ENCODE peak calls at places on chromosome X, in ten cellular contexts. Z is CD4-positive, alpha-beta T cell; E is SJSA1; X is transverse colon; T is GM20000; C is heart right ventricle; N is GM04503; H is NCI-H2171 treated with DMSO at 0.1 percent for 48 hours; J is body of pancreas; I is stimulated activated CD4-positive, alpha-beta T cell treated with anti-CD3 and anti-CD28 coated beads, Interleukin-1b, Interleukin-23, amount 100 ng/mL, for 24 hours. B is an unnamed sample.

GRCh38 chrX:53211391-53211978 is 13.5 kb downstream of the KDM5C start:
- DNase-seq in I (no peak), H (no peak), X (no peak), C (no peak), T (no peak), N (no peak), J (no peak), E (no peak), Z (no peak), B (no peak)

GRCh38 chrX:13066391-13066790 is 22.0 kb upstream of the FAM9C start:
- DNase-seq in E (no peak), H (no peak), X (no peak), I (no peak), J (no peak), N (no peak), Z (no peak), C (no peak), T (no peak), B (no peak)

GRCh38 chrX:153827903-153828302 is 2.4 kb downstream of the PDZD4 start:
- DNase-seq in H (no peak), Z (no peak), N (no peak), X (no peak), T (no peak), C (no peak), J (no peak), E (no peak), I (no peak), B (no peak)

GRCh38 chrX:78997870-78998558 is 52.8 kb downstream of the P2RY10 start:
- DNase-seq in Z (no peak), N (no peak), J (no peak), I (no peak), X (no peak), H (no peak), C (no peak), E (no peak), T (no peak), B (no peak)

GRCh38 chrX:119753639-119754257 is 4.6 kb upstream of the SOWAHD start:
- DNase-seq in N (no peak), E (no peak), C (no peak), Z (peak; percentile 30), T (peak; percentile 57), H (no peak), X (peak; percentile 32), J (no peak), I (no peak), B (no peak)

GRCh38 chrX:138711399-138712347 is at the start of gene FGF13:
- DNase-seq in N (no peak), J (peak; percentile 24), H (no peak), C (peak; percentile 6), X (peak; percentile 7), Z (no peak), I (no peak), T (peak; percentile 13), E (no peak), B (no peak)

GRCh38 chrX:130098202-130098552 is 12.1 kb downstream of the ELF4 start:
- DNase-seq in Z (no peak), X (no peak), J (no peak), I (no peak), H (no peak), T (no peak), N (no peak), C (no peak), E (no peak), B (no peak)

GRCh38 chrX:24767557-24767956 is 73.8 kb downstream of the POLA1 start:
- DNase-seq in H (no peak), T (no peak), Z (no peak), J (no peak), N (no peak), I (no peak), C (no peak), X (no peak), E (no peak), B (no peak)

GRCh38 chrX:132169554-132169953 is 41.7 kb upstream of the FRMD7 start:
- DNase-seq in E (no peak), T (no peak), N (no peak), Z (no peak), X (no peak), C (no peak), J (no peak), I (no peak), H (no peak), B (no peak)